ENCODE peak calls at places on chromosomes 16 and 17, in ten cellular contexts. D, Z, Y, U, M, R, W, Q, O and F are unnamed samples.

GRCh38 chr16:12126091-12126806 is 149.7 kb downstream of the SNX29 start:
- DNase-seq in W (no peak), U (no peak), M (no peak), Z (no peak), R (no peak), Y (no peak), D (no peak), O (no peak), Q (no peak), F (no peak)

GRCh38 chr16:55370762-55371482 is 46.9 kb downstream of the IRX6 start:
- DNase-seq in W (no peak), Q (no peak), Y (no peak), M (no peak), R (peak), Z (no peak), D (no peak), U (no peak), O (peak), F (no peak)

GRCh38 chr16:48617104-48617503 is 7.1 kb upstream of the N4BP1 start:
- DNase-seq in D (no peak), O (no peak), Y (no peak), Z (no peak), Q (no peak), U (no peak), M (no peak), W (no peak), R (no peak), F (no peak)

GRCh38 chr16:30533748-30534367 is 800 bp downstream of the ZNF747 start:
- DNase-seq in W (no peak), D (peak), Z (no peak), U (no peak), Y (no peak), Q (no peak), M (no peak), O (no peak), R (peak), F (no peak)

GRCh38 chr17:79789943-79790804 is 6.7 kb downstream of the CBX8 start:
- DNase-seq in D (no peak), Q (no peak), W (no peak), Y (no peak), M (no peak), R (peak), O (peak), Z (no peak), U (no peak), F (no peak)

GRCh38 chr17:46742539-46743270 is 75.8 kb downstream of the WNT3 start:
- DNase-seq in U (no peak), Q (no peak), M (no peak), D (no peak), Z (no peak), O (peak), R (peak), W (peak), Y (no peak), F (no peak)

GRCh38 chr17:79006794-79007503 is 2.6 kb downstream of the CANT1 start:
- DNase-seq in Z (no peak), Q (no peak), Y (no peak), M (no peak), U (no peak), R (no peak), D (no peak), O (no peak), W (no peak), F (no peak)

GRCh38 chr17:59000022-59000421 is 106.7 kb downstream of the TRIM37 start:
- DNase-seq in Y (no peak), M (no peak), D (no peak), O (no peak), R (no peak), Z (no peak), W (no peak), Q (no peak), U (no peak), F (no peak)

GRCh38 chr17:76893623-76894358 is 25.6 kb downstream of the MGAT5B start:
- DNase-seq in Q (no peak), R (no peak), O (no peak), D (no peak), W (no peak), U (no peak), Z (no peak), M (no peak), Y (no peak), F (no peak)

GRCh38 chr17:68296217-68297140 is 5.2 kb downstream of the ARSG start:
- DNase-seq in U (peak), R (no peak), Z (peak), O (peak), Y (no peak), Q (no peak), D (peak), M (peak), W (no peak), F (peak)

GRCh38 chr17:62163847-62164246 is 98.8 kb upstream of the MED13 start:
- DNase-seq in D (no peak), M (no peak), R (no peak), Q (no peak), W (no peak), Y (no peak), U (no peak), O (peak), Z (no peak), F (no peak)

GRCh38 chr17:77420804-77421634 is 280.2 kb downstream of the SEC14L1 start:
- DNase-seq in Q (peak), W (no peak), O (peak), M (peak), Z (peak), R (peak), U (peak), Y (no peak), D (peak), F (peak)

GRCh38 chr17:18182978-18183333 is 672 bp upstream of the ALKBH5 start:
- DNase-seq in W (no peak), M (peak), Q (no peak), D (peak), U (peak), Z (peak), Y (peak), O (peak), R (peak), F (peak)

GRCh38 chr16:64437706-64438329 is 684.0 kb downstream of the CDH11 start:
- DNase-seq in M (no peak), U (no peak), D (no peak), O (no peak), Z (no peak), Q (no peak), Y (no peak), W (no peak), R (no peak), F (no peak)

GRCh38 chr16:28219283-28219682 is 7.5 kb upstream of the XPO6 start:
- DNase-seq in Z (no peak), W (no peak), Q (no peak), D (no peak), Y (no peak), R (no peak), M (no peak), U (no peak), O (no peak), F (no peak)

GRCh38 chr17:66837883-66838665 is 3.2 kb downstream of the CACNG5 start:
- DNase-seq in Q (no peak), Y (no peak), O (no peak), W (no peak), Z (no peak), M (no peak), U (no peak), R (no peak), D (no peak), F (no peak)

GRCh38 chr16:5906351-5906750 is 808.8 kb upstream of the EEF2KMT start:
- DNase-seq in U (no peak), Z (no peak), W (no peak), Y (no peak), M (no peak), D (no peak), Q (no peak), R (no peak), O (no peak), F (no peak)

GRCh38 chr16:1763521-1764511 is 7.5 kb downstream of the NME3 start:
- DNase-seq in Z (no peak), W (no peak), D (no peak), U (no peak), O (no peak), Q (no peak), R (no peak), M (no peak), Y (no peak), F (no peak)

GRCh38 chr16:11349599-11350276 is 4.5 kb downstream of the RMI2 start:
- DNase-seq in O (peak), M (no peak), U (no peak), Q (no peak), Z (no peak), W (no peak), D (no peak), R (peak), Y (no peak), F (no peak)

GRCh38 chr16:47565454-47565853 is 104.3 kb downstream of the PHKB start:
- DNase-seq in O (peak), Y (no peak), Z (no peak), Q (no peak), M (no peak), R (no peak), D (peak), W (peak), U (no peak), F (no peak)

GRCh38 chr16:66554492-66554891 is 2.1 kb downstream of the CKLF start:
- DNase-seq in O (no peak), Y (no peak), R (no peak), Q (no peak), D (no peak), M (no peak), Z (no peak), U (no peak), W (no peak), F (no peak)

GRCh38 chr17:35791681-35792350 is 3.6 kb downstream of the MMP28 start:
- DNase-seq in W (no peak), Y (no peak), R (no peak), O (no peak), U (no peak), Z (no peak), Q (no peak), M (no peak), D (no peak), F (no peak)

GRCh38 chr17:6947745-6948144 is 48.1 kb upstream of the ALOX12 start:
- DNase-seq in O (no peak), U (no peak), Y (no peak), M (no peak), Z (no peak), W (no peak), R (no peak), Q (no peak), D (no peak), F (no peak)

GRCh38 chr17:74235040-74235581 is 21.7 kb downstream of the TTYH2 start:
- DNase-seq in W (no peak), D (no peak), Y (no peak), M (no peak), R (no peak), U (no peak), Q (peak), O (no peak), Z (no peak), F (no peak)

GRCh38 chr17:40345161-40346034 is 19.1 kb downstream of the GJD3 start:
- DNase-seq in R (peak), Y (no peak), U (peak), Q (peak), W (no peak), O (peak), M (peak), D (peak), Z (no peak), F (no peak)

GRCh38 chr17:81837641-81838040 is 2.8 kb upstream of the PPP1R27 start:
- DNase-seq in D (no peak), Q (no peak), O (no peak), Z (no peak), Y (no peak), M (no peak), R (no peak), U (no peak), W (peak), F (no peak)